ENCODE peak calls at places on chromosomes 4 and X, in five cellular contexts. K is neuronal stem cell, S is H1, T is mesenchymal stem cell, E is IMR-90. M is an unnamed sample.

GRCh38 chr4:146099585-146099984 is 75.9 kb upstream of the LSM6 start:
- DNase-seq in K (no peak), S (no peak), T (no peak), E (no peak), M (no peak)

GRCh38 chr4:23856630-23857029 is 33.2 kb downstream of the PPARGC1A start:
- DNase-seq in K (no peak), S (no peak), T (no peak), E (no peak), M (no peak)

GRCh38 chr4:170388255-170388654 is 298.5 kb upstream of the AADAT start:
- DNase-seq in K (no peak), S (no peak), T (no peak), E (peak; percentile 7), M (peak; percentile 3)

GRCh38 chrX:48996969-48997368 is 5.1 kb downstream of the GRIPAP1 start:
- DNase-seq in K (no peak), S (no peak), T (no peak), E (no peak), M (no peak)

GRCh38 chrX:97895751-97896150 is 1012.0 kb downstream of the RPA4 start:
- DNase-seq in K (no peak), S (no peak), T (no peak), E (peak; percentile 32), M (no peak)

GRCh38 chr4:121597346-121597934 is 99.3 kb downstream of the ANXA5 start:
- DNase-seq in K (no peak), S (no peak), T (no peak), E (peak; percentile 5), M (no peak)

GRCh38 chrX:768596-768995 is 138.0 kb downstream of the SHOX start:
- DNase-seq in K (no peak), S (no peak), T (no peak), E (no peak), M (no peak)

GRCh38 chr4:85787133-85787532 is 312.2 kb downstream of the ARHGAP24 start:
- DNase-seq in K (no peak), S (no peak), T (peak; percentile 89), E (peak; percentile 93), M (no peak)

GRCh38 chr4:7043521-7044414 is 596 bp downstream of the TADA2B start:
- DNase-seq in K (no peak), S (no peak), T (peak; percentile 55), E (peak; percentile 38), M (peak; percentile 10)
- H3K4ac ChIP-seq in K (no peak overlapping the region), S (peak overlapping the region; percentile 50), T (peak overlapping the region; percentile 59), E (peak overlapping the region; percentile 88), M (peak overlapping the region; percentile 95)

GRCh38 chrX:23667239-23668177 is at the start of gene PRDX4:
- DNase-seq in K (peak; percentile 68), S (peak; percentile 31), T (peak; percentile 87), E (peak; percentile 84), M (peak; percentile 75)
- H3K14ac ChIP-seq in K (no peak within 1 kb of the TSS), S (no peak within 1 kb of the TSS), T (no peak within 1 kb of the TSS), E (peak within 1 kb of the TSS; percentile 71), M (peak within 1 kb of the TSS; percentile 70)

GRCh38 chr4:52659722-52660261 is 691 bp upstream of the USP46 start:
- DNase-seq in K (peak; percentile 14), S (no peak), T (peak; percentile 60), E (no peak), M (peak; percentile 45)

GRCh38 chr4:52657317-52657629 is 1.8 kb downstream of the USP46 start:
- DNase-seq in K (no peak), S (no peak), T (no peak), E (no peak), M (no peak)

GRCh38 chr4:52657630-52658501 is 1.2 kb downstream of the USP46 start:
- DNase-seq in K (peak; percentile 30), S (peak; percentile 70), T (peak; percentile 65), E (peak; percentile 69), M (peak; percentile 13)

GRCh38 chr4:52659016-52659721 is at the start of gene USP46:
- DNase-seq in K (peak; percentile 66), S (no peak), T (peak; percentile 80), E (peak; percentile 69), M (peak; percentile 68)

DNA sequence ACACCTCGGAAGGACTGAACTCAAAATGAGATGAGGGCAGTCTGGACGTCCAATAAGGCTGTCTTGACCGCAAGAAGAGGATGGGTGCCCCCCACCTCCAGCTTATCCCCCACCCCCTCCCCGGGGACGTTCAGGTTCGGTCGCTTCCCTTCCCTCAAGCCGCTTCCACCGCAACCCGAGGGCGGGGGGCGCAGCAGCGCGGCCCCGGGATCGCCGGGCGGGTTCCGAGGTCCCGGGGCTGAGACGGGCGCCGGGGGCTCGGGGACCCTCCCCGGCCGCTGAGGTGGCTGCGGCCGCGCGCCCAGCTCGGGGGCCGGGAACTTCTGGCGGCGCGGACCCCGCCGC is 458 bp downstream of the USP46 start:
- DNase-seq in K (peak; percentile 5), S (no peak), T (no peak), E (no peak), M (no peak)
- H3K4ac ChIP-seq in K (no peak overlapping the region), S (no peak overlapping the region), T (peak overlapping the region; percentile 46), E (peak overlapping the region; percentile 63), M (peak overlapping the region; percentile 8)

DNA sequence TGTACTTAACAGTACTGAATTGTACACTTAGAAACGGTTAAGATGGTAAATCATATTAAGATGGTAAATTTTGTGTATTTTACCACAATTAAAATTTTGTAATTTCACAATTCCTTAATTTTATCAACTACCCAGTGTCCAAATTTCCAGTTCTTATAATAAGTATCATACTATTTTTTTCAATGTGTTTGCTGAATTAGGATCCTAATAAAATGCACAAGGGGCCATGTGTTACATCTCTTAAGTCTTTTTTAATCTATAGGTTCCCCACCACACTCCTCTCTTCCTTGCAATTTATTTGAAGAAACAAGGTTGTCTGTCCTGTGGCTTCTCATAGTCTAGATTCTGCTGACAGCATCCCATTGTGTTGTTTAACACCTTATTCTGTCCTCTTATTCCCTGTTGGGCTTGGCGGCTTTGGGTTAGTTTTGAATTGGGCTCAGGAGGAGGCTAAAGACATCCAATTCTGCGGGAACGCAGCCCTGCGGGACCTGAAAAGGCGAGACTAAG is 533 bp upstream of the SYAP1 start:
- DNase-seq in K (no peak), S (no peak), T (no peak), E (no peak), M (no peak)
- H3K14ac ChIP-seq in K (no peak overlapping the region), S (no peak overlapping the region), T (no peak overlapping the region), E (peak overlapping the region; percentile 78), M (peak overlapping the region; percentile 48)

GRCh38 chr4:31051151-31051550 is 331.0 kb downstream of the PCDH7 start:
- DNase-seq in K (no peak), S (no peak), T (peak; percentile 27), E (peak; percentile 68), M (no peak)
- H3K4ac ChIP-seq in K (no peak overlapping the region), S (no peak overlapping the region), T (no peak overlapping the region), E (no peak overlapping the region), M (no peak overlapping the region)

GRCh38 chr4:94757192-94758140 is at the start of gene BMPR1B:
- DNase-seq in K (peak; percentile 67), S (no peak), T (peak; percentile 78), E (peak; percentile 67), M (peak; percentile 44)
- H3K14ac ChIP-seq in K (peak within 1 kb of the TSS; percentile 82), S (no peak within 1 kb of the TSS), T (no peak within 1 kb of the TSS), E (peak within 1 kb of the TSS; percentile 14), M (peak within 1 kb of the TSS; percentile 57)

GRCh38 chr4:185203380-185204237 is at the start of gene CFAP97:
- DNase-seq in K (peak; percentile 52), S (no peak), T (peak; percentile 93), E (peak; percentile 87), M (peak; percentile 83)
- H3K4ac ChIP-seq in K (peak within 1 kb of the TSS; percentile 37), S (no peak within 1 kb of the TSS), T (peak within 1 kb of the TSS; percentile 80), E (peak within 1 kb of the TSS; percentile 78), M (peak within 1 kb of the TSS; percentile 83)

DNA sequence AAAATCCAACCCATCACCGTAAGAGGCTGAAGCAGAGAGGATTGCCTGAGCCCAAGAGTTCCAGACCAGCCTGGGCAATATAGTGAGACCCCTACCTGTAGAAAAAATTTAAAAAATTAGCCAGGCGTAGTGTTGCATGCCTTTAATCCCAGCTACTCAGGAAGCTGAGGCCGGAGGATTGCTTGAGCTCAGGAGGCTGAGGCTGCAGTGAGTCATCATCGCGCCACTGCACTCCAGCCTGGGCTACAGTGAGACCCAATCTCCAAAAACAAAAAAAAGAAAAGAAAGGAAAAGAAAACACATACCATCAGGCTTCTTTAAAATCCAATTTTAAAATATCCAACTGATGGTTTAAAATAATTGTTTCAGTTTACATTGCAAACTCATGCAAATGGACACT is 23.8 kb upstream of the TENM3 start:
- DNase-seq in K (no peak), S (no peak), T (no peak), E (peak; percentile 64), M (no peak)
- H3K14ac ChIP-seq in K (no peak overlapping the region), S (no peak overlapping the region), T (no peak overlapping the region), E (no peak overlapping the region), M (no peak overlapping the region)

M was measured in trophoblast cell.